ENCODE peak calls at places on chromosome 1, in eight cellular contexts. V is caudate nucleus; J is endodermal cell; E is nephron progenitor cell; P is psoas muscle; T is activated CD4-positive, alpha-beta T cell treated with anti-CD3 and anti-CD28 coated beads, Interleukin-2, amount 50 U/mL, for 24 hours; H is upper lobe of right lung; R is HL-60. G is an unnamed sample.
A peak's percentile ranks its signal among the peaks of the same experiment; 100 is the strongest.

GRCh38 chr1:200891774-200892157 is 2.9 kb upstream of the INAVA start:
- DNase-seq in V (no peak), T (no peak), R (no peak), H (no peak), P (no peak), E (peak; percentile 72), J (peak; percentile 91), G (no peak)

GRCh38 chr1:174637487-174637886 is 189.7 kb downstream of the GPR52 start:
- DNase-seq in E (no peak), J (no peak), R (no peak), P (no peak), T (no peak), H (no peak), V (no peak), G (no peak)

GRCh38 chr1:53685272-53686051 is 53.5 kb downstream of the GLIS1 start:
- DNase-seq in H (no peak), P (no peak), T (no peak), R (no peak), J (peak; percentile 73), E (peak; percentile 46), V (no peak), G (no peak)

GRCh38 chr1:9500756-9501754 is 38.2 kb upstream of the SLC25A33 start:
- DNase-seq in E (no peak), H (no peak), V (no peak), T (no peak), J (no peak), R (no peak), P (no peak), G (no peak)

GRCh38 chr1:226722240-226722900 is 16.7 kb downstream of the ITPKB start:
- DNase-seq in E (no peak), J (peak; percentile 24), R (no peak), V (no peak), P (no peak), T (no peak), H (no peak), G (no peak)

GRCh38 chr1:186987065-186987464 is 158.3 kb downstream of the PLA2G4A start:
- DNase-seq in T (no peak), E (no peak), J (no peak), H (no peak), R (no peak), P (no peak), V (no peak), G (no peak)

GRCh38 chr1:59732219-59732955 is 82.4 kb upstream of the HOOK1 start:
- DNase-seq in E (no peak), R (no peak), J (no peak), T (no peak), P (no peak), H (no peak), V (no peak), G (no peak)

GRCh38 chr1:7567376-7567775 is 203.7 kb upstream of the VAMP3 start:
- DNase-seq in H (no peak), J (no peak), T (no peak), R (no peak), E (no peak), V (no peak), P (peak; percentile 19), G (no peak)